ENCODE peak calls at places on chromosome 13, in four cellular contexts. K, C, J and T are unnamed samples.

GRCh38 chr13:109592776-109593175 is 193.6 kb downstream of the IRS2 start:
- DNase-seq in C (no peak), K (no peak), J (no peak), T (no peak)

GRCh38 chr13:42740753-42741152 is 40.6 kb upstream of the FAM216B start:
- DNase-seq in C (peak; percentile 59), K (no peak), J (peak; percentile 30), T (no peak)

GRCh38 chr13:33927315-33927714 is 109.4 kb downstream of the RFC3 start:
- DNase-seq in K (no peak), C (no peak), J (no peak), T (no peak)

GRCh38 chr13:112441779-112442310 is 65.7 kb downstream of the SPACA7 start:
- DNase-seq in C (no peak), K (no peak), J (no peak), T (no peak)

GRCh38 chr13:99661791-99662190 is 160.5 kb downstream of the TM9SF2 start:
- DNase-seq in C (no peak), J (no peak), K (no peak), T (no peak)

GRCh38 chr13:33353210-33353609 is 67.7 kb upstream of the STARD13 start:
- DNase-seq in J (peak; percentile 47), K (no peak), C (peak; percentile 78), T (peak; percentile 69)

GRCh38 chr13:110047511-110047910 is 259.4 kb downstream of the COL4A1 start:
- DNase-seq in C (no peak), K (peak; percentile 65), J (peak; percentile 78), T (no peak)

GRCh38 chr13:98083507-98083906 is 59.4 kb upstream of the FARP1 start:
- DNase-seq in K (peak; percentile 42), C (no peak), J (no peak), T (no peak)

GRCh38 chr13:76969488-76970365 is 21.4 kb downstream of the ACOD1 start:
- DNase-seq in J (no peak), C (no peak), K (no peak), T (no peak)

GRCh38 chr13:29903524-29903923 is 53.1 kb upstream of the UBL3 start:
- DNase-seq in K (no peak), C (no peak), J (no peak), T (no peak)

GRCh38 chr13:90365130-90365529 is 982.4 kb upstream of the MIR17HG start:
- DNase-seq in J (no peak), K (no peak), C (no peak), T (no peak)
- TF ChIP-seq CTCF in J (no peak), K (no peak), C (no peak), T (no peak)

GRCh38 chr13:51981355-51981754 is 29.9 kb downstream of the ATP7B start:
- DNase-seq in K (no peak), C (no peak), J (no peak), T (no peak)
- TF ChIP-seq CTCF in K (no peak), C (no peak), J (no peak), T (no peak)

DNA sequence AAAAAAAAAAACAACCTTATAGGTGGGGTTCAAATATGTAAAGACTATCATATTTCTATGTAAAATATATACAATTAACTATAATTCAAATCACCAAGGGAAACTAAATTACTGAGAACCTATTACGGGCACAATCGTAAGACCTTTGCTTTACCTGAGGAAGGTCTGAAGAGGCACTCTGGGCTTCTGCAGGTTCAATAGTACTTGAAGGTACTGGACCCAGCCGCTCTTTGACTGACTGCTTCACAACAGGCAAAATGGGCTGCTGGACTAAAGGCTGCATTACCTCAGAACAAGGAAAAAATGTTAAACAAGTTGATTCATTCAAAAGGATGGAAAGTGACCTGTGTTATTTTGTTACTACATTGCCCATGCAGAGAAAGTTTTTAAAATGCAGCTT is 51.8 kb downstream of the RBM26 start:
- DNase-seq in J (no peak), C (no peak), K (no peak), T (no peak)
- TF ChIP-seq CTCF in J (no peak), C (no peak), K (no peak), T (no peak)

GRCh38 chr13:85798999-85799646 is at the start of gene SLITRK6:
- DNase-seq in K (peak; percentile 5), C (no peak), J (no peak), T (no peak)
- TF ChIP-seq CTCF in K (peak; percentile 22), C (no peak), J (no peak), T (no peak)

GRCh38 chr13:103324641-103325040 is 258.4 kb upstream of the SLC10A2 start:
- DNase-seq in C (no peak), K (no peak), J (no peak), T (no peak)

GRCh38 chr13:103325675-103326074 is 259.5 kb upstream of the SLC10A2 start:
- DNase-seq in K (no peak), J (no peak), C (no peak), T (no peak)

DNA sequence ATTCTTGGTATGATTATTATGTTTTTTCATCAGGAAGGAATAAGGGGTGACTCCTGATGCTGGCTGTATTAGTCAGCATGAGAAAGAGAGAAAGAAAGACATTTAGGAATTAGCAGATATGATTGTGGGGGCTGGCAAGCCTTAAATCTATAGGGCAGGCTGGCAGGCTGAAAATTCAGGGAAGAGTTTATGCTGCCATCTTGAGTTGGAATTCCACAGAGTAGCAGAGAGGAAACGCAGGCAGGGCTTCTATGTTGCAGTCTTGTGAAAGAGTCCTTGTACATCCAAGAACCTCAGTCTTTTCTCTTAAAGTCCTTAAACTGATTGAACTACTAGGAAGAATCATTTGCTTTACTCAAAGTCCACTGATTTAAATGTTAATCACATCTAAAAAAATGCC is 262.7 kb upstream of the SLC10A2 start:
- DNase-seq in C (no peak), K (no peak), J (no peak), T (no peak)
- TF ChIP-seq CTCF in C (no peak), K (no peak), J (no peak), T (no peak)

GRCh38 chr13:46171739-46172138 is 10.2 kb downstream of the LCP1 start:
- DNase-seq in K (no peak), J (no peak), C (no peak), T (no peak)

GRCh38 chr13:46170268-46170667 is 11.7 kb downstream of the LCP1 start:
- DNase-seq in J (no peak), C (no peak), K (no peak), T (no peak)

GRCh38 chr13:46171223-46171622 is 10.8 kb downstream of the LCP1 start:
- DNase-seq in K (no peak), C (no peak), J (no peak), T (no peak)

GRCh38 chr13:46168818-46169217 is 13.2 kb downstream of the LCP1 start:
- DNase-seq in K (no peak), C (no peak), J (no peak), T (no peak)

GRCh38 chr13:46170687-46171086 is 11.3 kb downstream of the LCP1 start:
- DNase-seq in J (no peak), K (no peak), C (no peak), T (no peak)
- TF ChIP-seq CTCF in J (no peak), K (no peak), C (no peak), T (no peak)

DNA sequence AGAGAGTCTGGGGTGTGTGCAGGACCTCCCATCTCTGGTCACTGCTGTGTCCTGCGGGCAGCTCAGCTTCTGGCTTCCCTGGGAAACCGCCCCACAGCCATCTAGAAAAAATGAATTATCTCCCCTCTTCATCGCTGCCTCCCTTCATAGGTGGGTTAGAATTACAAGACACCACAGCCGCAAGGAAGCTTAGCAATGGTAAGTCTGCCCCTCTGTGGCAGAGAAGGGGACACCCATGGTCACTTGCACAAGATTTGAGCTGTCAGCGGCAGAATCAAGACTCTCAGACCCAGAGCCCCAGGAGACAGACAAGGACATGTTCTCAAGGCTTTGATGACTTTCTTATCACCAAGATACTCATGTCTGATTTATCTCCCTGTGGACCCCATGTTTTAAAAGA is 110.8 kb upstream of the PABPC3 start:
- DNase-seq in C (no peak), J (no peak), K (no peak), T (no peak)
- TF ChIP-seq CTCF in C (no peak), J (no peak), K (no peak), T (no peak)

GRCh38 chr13:100826441-100826840 is 151.8 kb upstream of the TMTC4 start:
- DNase-seq in C (no peak), J (no peak), K (no peak), T (no peak)

GRCh38 chr13:100825551-100825950 is 151.0 kb upstream of the TMTC4 start:
- DNase-seq in J (no peak), K (no peak), C (no peak), T (no peak)

GRCh38 chr13:100827489-100828000 is 152.9 kb upstream of the TMTC4 start:
- DNase-seq in J (no peak), C (no peak), K (no peak), T (no peak)

GRCh38 chr13:100833427-100833826 is 158.8 kb upstream of the TMTC4 start:
- DNase-seq in C (no peak), J (no peak), K (no peak), T (no peak)

GRCh38 chr13:100828226-100828625 is 153.6 kb upstream of the TMTC4 start:
- DNase-seq in K (no peak), C (no peak), J (no peak), T (no peak)
- TF ChIP-seq CTCF in K (no peak), C (no peak), J (no peak), T (no peak)